ENCODE peak calls at places on chromosomes 16 and 17, in six cellular contexts. O is astrocyte, L is endothelial cell of umbilical vein, K is PC-9, Q is HepG2, N is HCT116. U is an unnamed sample.

GRCh38 chr16:3509470-3509928 is 8.7 kb downstream of the CLUAP1 start:
- DNase-seq in O (no peak), L (no peak), K (peak; percentile 89), Q (no peak), N (no peak), U (peak; percentile 71)

GRCh38 chr17:33811006-33811760 is 443.9 kb upstream of the CCL2 start:
- DNase-seq in O (no peak), L (no peak), K (no peak), Q (no peak), N (no peak), U (no peak)

GRCh38 chr17:32658470-32659418 is 172.0 kb downstream of the CDK5R1 start:
- DNase-seq in O (no peak), L (no peak), K (no peak), Q (no peak), N (no peak), U (no peak)

GRCh38 chr17:70138309-70138865 is 30.9 kb upstream of the KCNJ2 start:
- DNase-seq in O (peak; percentile 89), L (no peak), K (peak; percentile 36), Q (no peak), N (no peak), U (no peak)

GRCh38 chr16:64866026-64866425 is 255.8 kb downstream of the CDH11 start:
- DNase-seq in O (peak; percentile 39), L (no peak), K (no peak), Q (no peak), N (no peak), U (no peak)

GRCh38 chr17:280901-281300 is 71.7 kb downstream of the RPH3AL start:
- DNase-seq in O (no peak), L (no peak), K (no peak), Q (no peak), N (no peak), U (no peak)

GRCh38 chr16:11202260-11203091 is 53.5 kb downstream of the SOCS1 start:
- DNase-seq in O (no peak), L (no peak), K (peak; percentile 68), Q (no peak), N (no peak), U (no peak)

GRCh38 chr17:58335061-58335731 is 6.6 kb upstream of the TSPOAP1 start:
- DNase-seq in O (no peak), L (no peak), K (no peak), Q (no peak), N (no peak), U (peak; percentile 86)

GRCh38 chr17:64599187-64599676 is 62.9 kb downstream of the SMURF2 start:
- DNase-seq in O (no peak), L (no peak), K (no peak), Q (no peak), N (no peak), U (peak; percentile 57)

GRCh38 chr16:19008770-19009169 is 25.0 kb downstream of the TMC7 start:
- DNase-seq in O (peak; percentile 56), L (no peak), K (no peak), Q (peak; percentile 49), N (no peak), U (no peak)

GRCh38 chr16:11613381-11614303 is 26.9 kb upstream of the LITAF start:
- DNase-seq in O (no peak), L (no peak), K (peak; percentile 70), Q (peak; percentile 88), N (no peak), U (no peak)

GRCh38 chr16:566475-567361 is at the start of gene NHLRC4:
- DNase-seq in O (no peak), L (peak; percentile 65), K (no peak), Q (peak; percentile 50), N (no peak), U (peak; percentile 71)

GRCh38 chr17:32350662-32351418 is 883 bp downstream of the ZNF207 start:
- DNase-seq in O (peak; percentile 50), L (peak; percentile 71), K (peak; percentile 60), Q (peak; percentile 54), N (no peak), U (peak; percentile 62)

GRCh38 chr17:81601525-81602120 is 35.3 kb downstream of the NPLOC4 start:
- DNase-seq in O (peak; percentile 40), L (peak; percentile 80), K (peak; percentile 50), Q (peak; percentile 62), N (peak; percentile 49), U (peak; percentile 59)

GRCh38 chr17:3004925-3005324 is 58.5 kb downstream of the OR1D5 start:
- DNase-seq in O (no peak), L (no peak), K (peak; percentile 87), Q (no peak), N (no peak), U (no peak)

GRCh38 chr17:30095507-30096244 is 20.9 kb upstream of the NSRP1 start:
- DNase-seq in O (peak; percentile 76), L (peak; percentile 76), K (peak; percentile 54), Q (peak; percentile 64), N (peak; percentile 69), U (peak; percentile 29)

GRCh38 chr17:1056761-1057160 is 59.8 kb downstream of the TIMM22 start:
- DNase-seq in O (no peak), L (no peak), K (no peak), Q (no peak), N (no peak), U (no peak)

GRCh38 chr16:83437036-83437435 is 370.7 kb upstream of the HSBP1 start:
- DNase-seq in O (no peak), L (no peak), K (no peak), Q (no peak), N (no peak), U (no peak)

GRCh38 chr16:67470314-67470713 is 10.6 kb downstream of the ATP6V0D1 start:
- DNase-seq in O (no peak), L (no peak), K (no peak), Q (no peak), N (no peak), U (no peak)

GRCh38 chr16:57955572-57955971 is 15.4 kb downstream of the CNGB1 start:
- DNase-seq in O (no peak), L (no peak), K (no peak), Q (no peak), N (no peak), U (no peak)

GRCh38 chr16:25012525-25012991 is 2.6 kb downstream of the ARHGAP17 start:
- DNase-seq in O (peak; percentile 78), L (peak; percentile 57), K (peak; percentile 80), Q (no peak), N (no peak), U (no peak)

GRCh38 chr17:41647940-41648410 is 23.6 kb upstream of the KRT17 start:
- DNase-seq in O (no peak), L (peak; percentile 63), K (peak; percentile 57), Q (peak; percentile 69), N (peak; percentile 54), U (peak; percentile 84)

GRCh38 chr16:87295661-87296531 is 21.3 kb downstream of the C16orf95 start:
- DNase-seq in O (no peak), L (no peak), K (no peak), Q (no peak), N (no peak), U (no peak)

GRCh38 chr16:69097425-69097824 is 8.0 kb upstream of the HAS3 start:
- DNase-seq in O (no peak), L (no peak), K (no peak), Q (no peak), N (no peak), U (no peak)

GRCh38 chr16:80300876-80301275 is 239.9 kb upstream of the DYNLRB2 start:
- DNase-seq in O (peak; percentile 83), L (no peak), K (no peak), Q (peak; percentile 54), N (no peak), U (no peak)

GRCh38 chr16:48128769-48129168 is 27.0 kb downstream of the ABCC12 start:
- DNase-seq in O (no peak), L (no peak), K (no peak), Q (no peak), N (no peak), U (no peak)

GRCh38 chr16:35352431-35352830 is 1893.0 kb downstream of the TP53TG3F start:
- DNase-seq in O (no peak), L (no peak), K (no peak), Q (no peak), N (no peak), U (no peak)
- H3K4me1 ChIP-seq in O (no peaks in the 10 kb centered on the region), L (no peaks in the 10 kb centered on the region), K (no peaks in the 10 kb centered on the region), Q (no peaks in the 10 kb centered on the region), N (no peaks in the 10 kb centered on the region), U (no peaks in the 10 kb centered on the region)

DNA sequence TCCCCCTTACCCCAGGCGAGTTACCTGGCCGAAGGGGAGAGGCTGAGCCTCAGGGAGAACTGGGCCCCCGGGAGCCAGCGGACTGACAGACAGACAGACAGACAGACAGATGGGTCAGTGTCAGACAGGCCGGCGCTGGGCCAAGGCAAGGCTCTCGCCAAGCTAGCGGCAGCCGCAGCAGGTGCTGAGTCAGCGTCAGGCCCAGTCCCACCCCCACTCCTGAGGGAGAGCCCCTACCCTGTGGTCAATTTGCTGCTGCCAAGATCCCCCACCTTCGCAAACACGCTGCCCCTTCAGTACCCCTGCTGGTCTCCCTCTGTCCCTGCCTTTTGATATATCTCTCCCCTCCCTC is 1.5 kb downstream of the FGF11 start:
- DNase-seq in O (peak; percentile 45), L (peak; percentile 22), K (no peak), Q (no peak), N (no peak), U (no peak)
- TF ChIP-seq EZH2 in O (no peak), L (no peak), K (no peak), Q (no peak), N (no peak), U (no peak)

GRCh38 chr16:9112844-9113186 is 21.4 kb downstream of the HAPSTR1 start:
- DNase-seq in O (no peak), L (no peak), K (no peak), Q (no peak), N (no peak), U (no peak)

GRCh38 chr16:9114842-9115241 is 23.4 kb downstream of the HAPSTR1 start:
- DNase-seq in O (no peak), L (no peak), K (no peak), Q (no peak), N (no peak), U (no peak)

GRCh38 chr16:9115277-9115676 is 23.8 kb downstream of the HAPSTR1 start:
- DNase-seq in O (peak; percentile 64), L (no peak), K (peak; percentile 91), Q (no peak), N (no peak), U (no peak)

GRCh38 chr16:9113707-9114106 is 22.3 kb downstream of the HAPSTR1 start:
- DNase-seq in O (no peak), L (no peak), K (no peak), Q (no peak), N (no peak), U (no peak)

GRCh38 chr16:9114112-9114511 is 22.7 kb downstream of the HAPSTR1 start:
- DNase-seq in O (no peak), L (no peak), K (no peak), Q (no peak), N (no peak), U (no peak)
- H3K4me1 ChIP-seq in O (peaks cover 70% of the 10 kb centered on the region), L (peaks cover 46% of the 10 kb centered on the region), K (peaks cover 78% of the 10 kb centered on the region), Q (peaks cover 71% of the 10 kb centered on the region), N (no peaks in the 10 kb centered on the region), U (no peaks in the 10 kb centered on the region)

DNA sequence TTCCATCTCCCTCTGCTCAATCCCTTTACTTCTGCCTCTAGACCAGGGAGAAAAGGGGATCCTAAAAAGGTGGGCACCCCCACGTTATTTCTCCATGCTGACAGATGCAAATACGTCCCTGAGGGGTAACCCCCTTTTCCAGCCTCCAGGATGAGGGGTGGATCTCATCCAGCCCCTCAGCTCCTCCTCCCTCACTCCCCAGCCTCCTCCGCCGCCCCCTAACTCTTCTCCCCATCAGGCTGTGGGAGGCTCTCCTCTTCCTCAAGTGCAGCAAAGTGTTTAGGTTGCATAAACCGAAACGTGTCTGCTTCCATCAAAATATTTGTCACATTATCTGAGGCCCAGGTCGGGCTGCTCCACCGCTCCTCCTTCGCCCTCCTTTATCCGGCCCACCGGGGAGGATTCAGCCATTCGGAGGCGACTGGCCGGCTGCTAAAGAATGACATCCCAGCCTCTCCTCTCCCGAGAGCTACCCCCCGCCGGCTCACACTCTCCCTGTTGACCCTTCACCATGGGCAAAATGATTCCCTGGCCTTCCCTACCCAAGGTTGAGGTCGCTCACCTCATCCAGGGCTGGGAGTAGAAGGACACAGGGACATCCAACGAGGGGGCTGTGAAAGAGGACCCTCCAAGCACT is 1.2 kb upstream of the C1QL1 start:
- DNase-seq in O (no peak), L (no peak), K (no peak), Q (no peak), N (no peak), U (no peak)
- TF ChIP-seq EZH2 in O (no peak), L (peak; percentile 10), K (no peak), Q (no peak), N (no peak), U (peak; percentile 67)

U was measured in DND-41.